ENCODE peak calls at places on chromosomes 1 and 21, in eight cellular contexts. S is CD8-positive, alpha-beta T cell; Z is neural crest cell; H is heart right ventricle; R is substantia nigra; K is SK-N-DZ; M is naive thymus-derived CD8-positive, alpha-beta T cell; N is HT1080. E is an unnamed sample.

GRCh38 chr21:14773777-14774345 is 227.7 kb upstream of the SAMSN1 start:
- DNase-seq in S (peak; percentile 59), R (no peak), M (peak; percentile 28), H (peak; percentile 21), K (peak; percentile 66), Z (peak; percentile 3), N (peak; percentile 13), E (no peak)

GRCh38 chr1:30879126-30879786 is 29.3 kb downstream of the SDC3 start:
- DNase-seq in H (no peak), Z (no peak), N (no peak), R (no peak), M (no peak), S (no peak), K (no peak), E (no peak)

GRCh38 chr1:37794372-37795339 is 1.0 kb downstream of the MANEAL start:
- DNase-seq in S (no peak), K (peak; percentile 24), H (no peak), N (no peak), R (no peak), M (no peak), Z (no peak), E (no peak)

GRCh38 chr1:32266926-32267645 is 16.0 kb downstream of the LCK start:
- DNase-seq in R (no peak), M (no peak), K (no peak), N (peak; percentile 29), S (no peak), H (no peak), Z (no peak), E (no peak)

GRCh38 chr1:148264374-148265276 is 112.5 kb upstream of the NBPF11 start:
- DNase-seq in R (no peak), H (no peak), Z (no peak), M (no peak), N (peak; percentile 99), K (no peak), S (no peak), E (no peak)

GRCh38 chr1:19404748-19405147 is 80.6 kb downstream of the CAPZB start:
- DNase-seq in N (no peak), K (no peak), R (no peak), Z (no peak), H (no peak), S (no peak), M (no peak), E (no peak)

GRCh38 chr21:43812139-43812821 is 22.9 kb downstream of the RRP1 start:
- DNase-seq in R (no peak), H (no peak), S (no peak), M (no peak), N (no peak), Z (no peak), K (no peak), E (no peak)

GRCh38 chr1:16083486-16083885 is 10.0 kb upstream of the FAM131C start:
- DNase-seq in K (no peak), S (no peak), H (no peak), M (no peak), R (no peak), Z (no peak), N (no peak), E (no peak)

GRCh38 chr1:224762701-224763100 is 146.6 kb downstream of the CNIH3 start:
- DNase-seq in Z (no peak), S (no peak), R (no peak), H (no peak), M (no peak), N (no peak), K (no peak), E (no peak)

GRCh38 chr1:210523830-210524229 is 195.1 kb downstream of the HHAT start:
- DNase-seq in K (no peak), M (no peak), N (no peak), H (no peak), Z (no peak), S (no peak), R (no peak), E (no peak)

GRCh38 chr1:84919461-84919970 is 26.5 kb upstream of the LPAR3 start:
- DNase-seq in Z (no peak), N (no peak), R (no peak), K (no peak), H (no peak), M (no peak), S (no peak), E (no peak)

GRCh38 chr1:75542818-75543570 is 67.9 kb downstream of the SLC44A5 start:
- DNase-seq in H (no peak), R (no peak), Z (no peak), N (no peak), K (no peak), S (no peak), M (no peak), E (no peak)

GRCh38 chr1:27719286-27720251 is 6.2 kb upstream of the FAM76A start:
- DNase-seq in Z (no peak), R (no peak), H (no peak), M (no peak), K (no peak), S (no peak), N (no peak), E (no peak)

GRCh38 chr1:19814681-19815503 is at the start of gene RNF186:
- DNase-seq in N (no peak), K (no peak), R (no peak), M (no peak), Z (no peak), H (no peak), S (no peak), E (no peak)

GRCh38 chr1:27634166-27634981 is 611 bp downstream of the FGR start:
- DNase-seq in H (peak; percentile 69), M (peak; percentile 36), S (peak; percentile 54), Z (no peak), N (no peak), K (no peak), R (no peak), E (no peak)

GRCh38 chr1:222104661-222105392 is 362.9 kb upstream of the DUSP10 start:
- DNase-seq in M (no peak), Z (no peak), N (no peak), R (no peak), K (peak; percentile 76), H (no peak), S (no peak), E (no peak)

GRCh38 chr1:65310078-65310587 is 790 bp downstream of the DNAJC6 start:
- DNase-seq in Z (no peak), K (peak; percentile 65), H (peak; percentile 51), S (no peak), M (no peak), R (no peak), N (no peak), E (peak; percentile 65)

GRCh38 chr1:59230622-59231021 is 66.3 kb upstream of the FGGY start:
- DNase-seq in H (no peak), K (no peak), N (no peak), S (no peak), M (no peak), R (no peak), Z (no peak), E (no peak)

GRCh38 chr1:234746798-234747196 is 136.8 kb upstream of the IRF2BP2 start:
- DNase-seq in H (no peak), R (no peak), N (no peak), S (no peak), K (no peak), Z (no peak), M (no peak), E (no peak)

GRCh38 chr1:65471213-65471833 is 50.9 kb downstream of the LEPR start:
- DNase-seq in M (no peak), H (no peak), Z (no peak), K (no peak), N (no peak), S (no peak), R (no peak), E (no peak)

GRCh38 chr1:192802406-192802805 is 6.4 kb upstream of the RGS2 start:
- DNase-seq in N (no peak), R (no peak), H (no peak), K (no peak), Z (no peak), M (no peak), S (no peak), E (no peak)

GRCh38 chr1:54312874-54313316 is 93.3 kb downstream of the SSBP3 start:
- DNase-seq in R (no peak), K (peak; percentile 64), M (no peak), H (peak; percentile 84), S (no peak), Z (no peak), N (peak; percentile 72), E (no peak)

GRCh38 chr1:55474168-55474786 is 259.1 kb upstream of the USP24 start:
- DNase-seq in K (no peak), N (peak; percentile 52), S (no peak), R (no peak), H (no peak), Z (no peak), M (no peak), E (no peak)

GRCh38 chr1:53057134-53057533 is 4.9 kb upstream of the PODN start:
- DNase-seq in H (no peak), K (no peak), R (no peak), S (no peak), N (no peak), Z (no peak), M (no peak), E (no peak)

GRCh38 chr1:169618367-169618766 is 11.6 kb downstream of the SELP start:
- DNase-seq in M (no peak), R (no peak), K (no peak), N (no peak), Z (no peak), H (no peak), S (no peak), E (no peak)

GRCh38 chr1:117339866-117340357 is 27.3 kb upstream of the MAN1A2 start:
- DNase-seq in Z (no peak), N (peak; percentile 46), S (no peak), H (no peak), R (no peak), M (no peak), K (peak; percentile 83), E (no peak)

GRCh38 chr1:14835725-14836124 is 237.2 kb downstream of the KAZN start:
- DNase-seq in S (no peak), R (no peak), K (no peak), H (no peak), M (no peak), Z (no peak), N (no peak), E (no peak)

GRCh38 chr1:114154146-114154962 is 685 bp upstream of the SYT6 start:
- DNase-seq in K (peak; percentile 64), H (no peak), S (no peak), Z (peak; percentile 50), N (no peak), R (no peak), M (no peak), E (no peak)

GRCh38 chr1:26543444-26543835 is 13.9 kb downstream of the RPS6KA1 start:
- DNase-seq in K (no peak), S (no peak), Z (no peak), N (no peak), H (no peak), M (no peak), R (no peak), E (no peak)

GRCh38 chr1:92599184-92599583 is 112.5 kb upstream of the GFI1 start:
- DNase-seq in N (peak; percentile 7), S (no peak), K (no peak), H (no peak), R (no peak), Z (no peak), M (no peak), E (no peak)

E was measured in amygdala.